ENCODE peak calls at places on chromosomes 3 and 15, in six cellular contexts. Q is HEK293T, Y is GM12878, T is A549, C is IMR-90, Z is K562. K is an unnamed sample.

GRCh38 chr3:58630081-58630709 is 36.4 kb downstream of the FAM3D start:
- DNase-seq in Z (peak), T (peak), Q (peak), Y (no peak), C (peak), K (peak)

GRCh38 chr3:181933052-181933618 is 221.4 kb downstream of the SOX2 start:
- DNase-seq in T (no peak), C (no peak), Q (no peak), Y (peak), Z (no peak), K (no peak)

GRCh38 chr3:17901893-17902292 is 159.5 kb upstream of the TBC1D5 start:
- DNase-seq in Z (no peak), C (no peak), T (no peak), Q (no peak), Y (no peak), K (no peak)

GRCh38 chr3:42556089-42556632 is 25.6 kb downstream of the SEC22C start:
- DNase-seq in Q (no peak), T (no peak), Z (no peak), Y (no peak), C (no peak), K (no peak)

GRCh38 chr3:153348457-153349137 is 186.6 kb downstream of the RAP2B start:
- DNase-seq in T (no peak), Q (no peak), C (peak), Z (no peak), Y (no peak), K (no peak)

GRCh38 chr15:68643216-68643830 is 64.5 kb downstream of the CORO2B start:
- DNase-seq in Z (no peak), T (no peak), Y (no peak), C (no peak), Q (no peak), K (no peak)

GRCh38 chr3:143150979-143151726 is 31.6 kb downstream of the CHST2 start:
- DNase-seq in C (no peak), T (no peak), Z (no peak), Y (no peak), Q (no peak), K (no peak)

GRCh38 chr3:139529624-139530023 is 9.9 kb downstream of the RBP1 start:
- DNase-seq in Z (no peak), Q (no peak), C (no peak), Y (no peak), T (no peak), K (no peak)

GRCh38 chr3:149494759-149495580 is 20.5 kb downstream of the TM4SF4 start:
- DNase-seq in C (peak), T (no peak), Z (no peak), Q (no peak), Y (no peak), K (no peak)

GRCh38 chr15:92343869-92344643 is 49.6 kb upstream of the ST8SIA2 start:
- DNase-seq in C (no peak), Y (no peak), Q (no peak), Z (no peak), T (no peak), K (no peak)

GRCh38 chr3:125643127-125643526 is 47.8 kb upstream of the OSBPL11 start:
- DNase-seq in C (no peak), Y (no peak), Q (no peak), T (no peak), Z (no peak), K (no peak)

GRCh38 chr15:52481915-52482314 is 46.8 kb downstream of the MYO5A start:
- DNase-seq in Z (no peak), Q (no peak), Y (peak), C (peak), T (no peak), K (no peak)

GRCh38 chr3:170494766-170495165 is 76.1 kb downstream of the CLDN11 start:
- DNase-seq in Y (no peak), Q (no peak), T (no peak), C (peak), Z (no peak), K (no peak)

GRCh38 chr3:63046580-63046979 is 171.4 kb upstream of the CADPS start:
- DNase-seq in C (no peak), T (no peak), Z (no peak), Q (no peak), Y (no peak), K (no peak)

GRCh38 chr3:117144832-117145231 is 435.3 kb downstream of the TUSC7 start:
- DNase-seq in C (peak), T (no peak), Z (no peak), Q (no peak), Y (no peak), K (no peak)

GRCh38 chr15:66946578-66947164 is 118.7 kb upstream of the SMAD3 start:
- DNase-seq in Y (peak), T (peak), Z (peak), Q (peak), C (peak), K (peak)

GRCh38 chr3:179418610-179419009 is 32.7 kb downstream of the GNB4 start:
- DNase-seq in Q (no peak), Z (no peak), C (no peak), Y (no peak), T (no peak), K (no peak)

GRCh38 chr3:54830658-54831057 is 97.2 kb downstream of the LRTM1 start:
- DNase-seq in Y (no peak), Z (peak), T (peak), Q (peak), C (peak), K (peak)

GRCh38 chr3:73236867-73237266 is 175.4 kb downstream of the EBLN2 start:
- DNase-seq in Q (no peak), C (no peak), T (no peak), Z (no peak), Y (no peak), K (no peak)

GRCh38 chr3:113084777-113085176 is 94.0 kb downstream of the GTPBP8 start:
- DNase-seq in C (peak), Z (no peak), Q (no peak), Y (no peak), T (no peak), K (no peak)

GRCh38 chr3:190443257-190443656 is 6.4 kb downstream of the TMEM207 start:
- DNase-seq in Z (no peak), C (peak), T (peak), Q (no peak), Y (no peak), K (peak)

DNA sequence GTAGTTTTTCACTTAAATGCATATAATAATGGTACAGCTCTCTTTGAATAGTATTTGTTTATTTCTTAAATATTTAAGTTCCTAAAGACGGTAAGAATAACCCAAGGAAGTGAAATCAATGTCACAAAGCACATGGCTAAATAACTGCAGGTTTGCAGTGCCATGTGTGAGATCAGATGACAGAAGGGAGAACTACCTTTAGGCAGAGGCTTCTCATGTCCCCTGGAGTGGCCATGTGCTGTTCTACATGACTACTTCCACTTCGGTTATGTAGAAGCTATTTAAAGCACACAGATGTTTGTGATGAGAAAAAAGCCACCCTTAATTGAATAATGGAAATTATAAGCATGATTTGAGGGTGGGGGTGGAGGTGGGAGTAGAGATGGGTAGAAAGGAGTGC is 109.1 kb downstream of the UBE3A start:
- DNase-seq in Z (no peak), C (no peak), T (no peak), Y (no peak), Q (no peak), K (no peak)
- TF ChIP-seq BHLHE40 in Z (no peak), C (no peak), T (no peak), Y (no peak), Q (no peak), K (no peak)

GRCh38 chr3:132183811-132184210 is 133.4 kb upstream of the ACP3 start:
- DNase-seq in C (no peak), Z (no peak), Q (no peak), Y (no peak), T (no peak), K (no peak)
- TF ChIP-seq BHLHE40 in C (no peak), Z (no peak), Q (no peak), Y (no peak), T (no peak), K (no peak)

DNA sequence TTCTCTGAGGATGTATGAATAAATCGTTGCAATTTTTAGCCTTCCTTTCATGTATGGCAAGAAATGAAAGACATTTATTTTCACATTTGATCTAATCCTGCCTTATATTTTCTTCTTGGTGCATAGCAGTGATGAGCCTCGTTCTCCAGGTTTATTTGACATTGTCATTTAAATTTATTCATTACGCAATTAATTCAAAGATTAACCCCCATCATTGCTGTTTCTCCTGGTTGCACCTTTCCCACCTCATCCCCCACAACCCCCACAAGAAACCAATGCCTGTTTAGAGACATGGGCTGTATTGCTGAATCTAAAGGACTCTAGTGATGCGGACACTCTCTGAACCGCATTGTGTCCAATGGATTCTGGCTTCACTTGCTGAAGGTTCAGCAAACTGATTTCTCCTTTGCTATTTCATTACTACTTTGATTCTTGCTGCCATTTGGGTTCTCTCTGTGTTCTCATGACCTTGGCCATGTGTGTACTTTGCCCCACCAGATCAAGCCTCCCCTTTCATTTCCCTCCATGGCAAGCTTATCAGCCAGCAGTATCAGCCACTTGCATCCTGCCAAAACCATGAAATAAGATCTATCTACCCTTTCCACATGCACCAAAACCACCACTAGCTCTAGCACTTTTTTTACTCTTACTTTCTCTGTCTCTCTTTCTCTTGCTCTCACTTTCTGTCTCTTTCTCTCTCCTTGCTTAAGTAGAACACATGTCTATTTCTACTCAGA is 382.7 kb downstream of the GBE1 start:
- DNase-seq in Z (no peak), Y (no peak), Q (no peak), C (no peak), T (no peak), K (no peak)
- TF ChIP-seq BHLHE40 in Z (no peak), Y (no peak), Q (no peak), C (no peak), T (no peak), K (no peak)

GRCh38 chr3:13709706-13710105 is 160.8 kb downstream of the FBLN2 start:
- DNase-seq in Q (no peak), T (no peak), Y (no peak), Z (no peak), C (no peak), K (no peak)

GRCh38 chr3:13708301-13708700 is 159.4 kb downstream of the FBLN2 start:
- DNase-seq in Z (no peak), T (no peak), Q (no peak), C (no peak), Y (no peak), K (no peak)

GRCh38 chr3:13710251-13710650 is 161.3 kb downstream of the FBLN2 start:
- DNase-seq in Y (no peak), Z (no peak), T (no peak), Q (no peak), C (no peak), K (no peak)

GRCh38 chr3:13707456-13707855 is 158.5 kb downstream of the FBLN2 start:
- DNase-seq in T (no peak), Z (no peak), Y (no peak), Q (no peak), C (no peak), K (no peak)

GRCh38 chr3:13708871-13709595 is 160.1 kb downstream of the FBLN2 start:
- DNase-seq in T (no peak), Z (no peak), Y (no peak), C (no peak), Q (no peak), K (no peak)
- TF ChIP-seq BHLHE40 in T (no peak), Z (no peak), Y (no peak), C (no peak), Q (no peak), K (no peak)

GRCh38 chr3:45896956-45897355 is 10.6 kb downstream of the CCR9 start:
- DNase-seq in Q (no peak), T (no peak), Z (no peak), C (peak), Y (no peak), K (no peak)
- TF ChIP-seq BHLHE40 in Q (no peak), T (no peak), Z (no peak), C (peak), Y (no peak), K (no peak)

DNA sequence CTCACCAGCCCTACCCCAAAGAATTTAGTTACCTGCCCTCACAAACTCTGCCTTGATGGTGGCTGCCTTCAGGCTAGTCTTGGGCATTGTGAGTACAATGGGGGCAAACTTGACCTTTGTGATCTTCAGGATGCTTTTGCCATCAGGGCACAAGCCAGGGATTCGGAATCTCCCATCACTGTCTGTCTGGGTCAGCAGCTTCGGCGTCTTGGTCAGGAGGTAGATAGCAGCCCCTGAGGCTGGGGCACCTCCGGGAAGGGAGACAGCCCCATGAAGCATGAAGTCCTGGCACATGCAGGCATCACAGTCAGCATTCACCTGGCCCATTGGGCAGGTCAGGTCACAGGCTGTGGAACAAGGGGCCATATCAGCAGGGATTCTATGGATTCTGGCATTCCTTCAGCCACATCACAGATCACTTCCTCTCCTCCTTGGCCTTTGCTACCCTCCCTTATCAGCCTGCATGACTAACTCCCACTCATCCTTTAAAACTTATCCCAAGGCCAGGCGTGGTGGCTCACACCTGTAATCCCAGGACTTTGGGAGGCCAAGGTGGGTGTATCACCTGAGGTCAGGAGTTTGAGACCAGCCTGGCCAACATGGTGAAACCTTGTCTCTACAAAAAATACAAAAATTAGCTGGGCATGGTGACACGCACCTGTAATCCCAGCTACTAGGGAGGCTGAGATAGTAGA is 6.9 kb downstream of the CILP start:
- DNase-seq in T (no peak), Y (no peak), C (no peak), Q (no peak), Z (no peak), K (no peak)
- TF ChIP-seq BHLHE40 in T (no peak), Y (no peak), C (no peak), Q (no peak), Z (no peak), K (no peak)

GRCh38 chr3:124456506-124456905 is 273.7 kb upstream of the UMPS start:
- DNase-seq in Z (no peak), C (no peak), Q (no peak), T (no peak), Y (no peak), K (no peak)
- TF ChIP-seq BHLHE40 in Z (no peak), C (no peak), Q (no peak), T (no peak), Y (no peak), K (no peak)

DNA sequence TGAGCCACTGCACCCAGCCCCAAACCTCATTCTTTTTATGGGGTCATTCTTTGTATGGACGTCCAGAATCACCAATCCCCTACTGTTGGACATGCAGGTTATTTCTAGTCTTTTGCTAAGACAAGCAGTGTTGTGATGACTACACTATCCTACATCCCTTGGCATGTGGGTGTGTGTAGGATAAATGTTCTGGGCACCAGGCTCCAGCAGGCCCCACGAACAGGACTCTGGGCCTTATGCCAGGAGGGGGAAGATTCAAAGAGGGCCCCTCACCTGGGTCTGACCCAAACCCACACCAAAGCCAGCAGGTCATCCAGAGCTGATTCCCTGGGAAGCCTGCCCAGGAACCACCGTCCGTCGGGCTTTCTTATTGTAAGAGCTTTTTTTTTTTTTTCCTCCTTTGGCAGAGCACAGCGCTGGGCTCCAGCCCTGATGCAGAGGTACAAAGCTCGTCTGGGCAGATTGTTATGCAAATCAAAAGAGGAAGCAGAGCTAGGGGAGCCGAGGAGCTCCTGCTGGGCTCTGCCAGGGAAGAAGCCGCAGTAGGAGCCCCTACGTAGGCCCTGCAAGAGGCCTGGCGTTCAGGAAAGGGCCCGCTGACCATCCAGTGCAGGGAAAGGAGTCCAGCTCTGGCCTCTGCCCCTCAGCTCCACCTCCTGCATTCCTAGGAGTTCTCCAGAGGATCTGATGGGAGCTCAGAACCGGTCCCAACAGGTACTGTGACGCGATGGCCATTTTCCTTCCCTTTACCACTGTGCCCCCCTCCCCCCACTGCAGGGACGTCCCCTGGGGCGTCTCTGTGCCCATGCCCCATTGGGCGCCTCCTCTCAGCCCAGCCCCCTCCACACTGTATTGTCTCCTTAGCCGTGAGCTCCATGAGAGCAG is 29.0 kb upstream of the FURIN start:
- DNase-seq in T (no peak), Q (no peak), Z (no peak), Y (no peak), C (peak), K (peak)
- TF ChIP-seq BHLHE40 in T (no peak), Q (no peak), Z (no peak), Y (no peak), C (no peak), K (no peak)

DNA sequence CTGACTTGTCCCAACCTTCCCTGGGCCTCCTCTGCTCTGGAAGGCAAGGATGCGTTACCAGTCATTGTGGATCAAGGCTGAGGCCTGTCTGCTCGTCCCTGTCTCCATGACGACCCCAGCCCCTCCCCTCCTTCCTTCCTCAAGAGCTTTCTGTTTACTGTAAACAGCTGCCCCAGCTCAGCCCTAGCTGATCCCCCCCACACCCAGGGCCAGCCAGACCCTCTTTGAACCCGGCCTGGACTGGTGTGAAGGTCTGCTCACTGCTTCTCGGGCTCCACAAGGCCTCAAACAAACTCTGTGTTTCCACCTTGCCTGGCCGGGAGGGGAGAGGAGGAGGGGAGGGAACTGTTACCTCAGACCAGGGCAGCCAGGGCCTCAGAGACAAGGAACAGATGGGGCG is 16.9 kb downstream of the VPS18 start:
- DNase-seq in Q (no peak), Z (no peak), C (no peak), Y (no peak), T (no peak), K (no peak)
- TF ChIP-seq BHLHE40 in Q (no peak), Z (no peak), C (no peak), Y (no peak), T (no peak), K (no peak)

GRCh38 chr15:49047456-49047855 is 1.2 kb upstream of the SECISBP2L start:
- DNase-seq in C (no peak), Y (no peak), Q (no peak), Z (no peak), T (no peak), K (no peak)

GRCh38 chr15:49044002-49044401 is 2.2 kb downstream of the SECISBP2L start:
- DNase-seq in C (no peak), Q (no peak), Y (no peak), Z (no peak), T (no peak), K (no peak)

GRCh38 chr15:49044761-49045571 is 1.3 kb downstream of the SECISBP2L start:
- DNase-seq in T (no peak), Z (no peak), Q (no peak), Y (no peak), C (peak), K (no peak)

GRCh38 chr15:49046113-49046883 is at the start of gene SECISBP2L:
- DNase-seq in Y (peak), T (peak), Q (peak), C (peak), Z (peak), K (peak)

GRCh38 chr15:49045691-49046112 is 544 bp downstream of the SECISBP2L start:
- DNase-seq in C (peak), Z (no peak), T (peak), Q (peak), Y (peak), K (peak)
- TF ChIP-seq BHLHE40 in C (peak), Z (peak), T (no peak), Q (no peak), Y (peak), K (no peak)